ENCODE peak calls at places on chromosomes 5 and 9, in five cellular contexts. C, W, D, X and F are unnamed samples.

GRCh38 chr5:142748568-142749249 is 21.5 kb upstream of the ARHGAP26 start:
- DNase-seq in W (no peak), X (peak), D (no peak), C (no peak), F (no peak)

GRCh38 chr9:89969156-89969566 is 364.3 kb downstream of the GADD45G start:
- DNase-seq in W (peak), C (no peak), D (no peak), X (no peak), F (no peak)

GRCh38 chr5:138463335-138464017 is 1.8 kb upstream of the EGR1 start:
- DNase-seq in X (peak), D (no peak), W (no peak), C (no peak), F (no peak)

GRCh38 chr9:107249665-107250285 is 33.3 kb upstream of the RAD23B start:
- DNase-seq in X (no peak), W (no peak), D (no peak), C (no peak), F (no peak)

GRCh38 chr9:95649801-95650213 is 133.0 kb upstream of the PTCH1 start:
- DNase-seq in C (no peak), D (no peak), W (no peak), X (no peak), F (no peak)

GRCh38 chr5:83583859-83584258 is 112.3 kb downstream of the VCAN start:
- DNase-seq in X (no peak), D (no peak), C (no peak), W (peak), F (no peak)

GRCh38 chr9:113509463-113509862 is 45.9 kb downstream of the RGS3 start:
- DNase-seq in D (no peak), X (no peak), C (no peak), W (peak), F (no peak)

GRCh38 chr5:96117863-96118651 is 156.4 kb upstream of the ELL2 start:
- DNase-seq in X (no peak), D (no peak), W (peak), C (no peak), F (no peak)

GRCh38 chr5:86175224-86175623 is 442.5 kb upstream of the COX7C start:
- DNase-seq in X (peak), W (no peak), C (no peak), D (no peak), F (no peak)

GRCh38 chr5:65506961-65507360 is 25.2 kb upstream of the ADAMTS6 start:
- DNase-seq in W (peak), D (no peak), X (peak), C (no peak), F (no peak)

GRCh38 chr9:87885484-87886189 is 3.0 kb downstream of the SPATA31E1 start:
- DNase-seq in C (no peak), W (no peak), X (no peak), D (no peak), F (no peak)

GRCh38 chr5:135901633-135902032 is 6.0 kb upstream of the IL9 start:
- DNase-seq in X (no peak), C (no peak), D (no peak), W (no peak), F (no peak)

GRCh38 chr9:134698587-134699342 is 57.2 kb downstream of the COL5A1 start:
- DNase-seq in W (peak), C (peak), X (peak), D (peak), F (peak)

GRCh38 chr9:114409842-114410241 is 22.1 kb upstream of the AKNA start:
- DNase-seq in W (no peak), C (no peak), X (no peak), D (no peak), F (no peak)

GRCh38 chr5:57550132-57550531 is 67.5 kb upstream of the ACTBL2 start:
- DNase-seq in W (no peak), D (no peak), X (no peak), C (no peak), F (no peak)

GRCh38 chr9:95181226-95181818 is 136.2 kb downstream of the FANCC start:
- DNase-seq in D (no peak), C (no peak), X (peak), W (peak), F (no peak)

GRCh38 chr5:5078009-5078897 is 61.9 kb upstream of the ADAMTS16 start:
- DNase-seq in W (no peak), D (no peak), X (peak), C (no peak), F (no peak)